ENCODE peak calls at places on chromosomes 1 and 21, in seven cellular contexts. L, C, T, H, Y, S and R are unnamed samples.

GRCh38 chr21:38470762-38471161 is 27.5 kb downstream of the ERG start:
- DNase-seq in L (peak; percentile 3), C (no peak), T (no peak), H (no peak), Y (no peak), S (no peak), R (no peak)

GRCh38 chr1:112877741-112878140 is 78.3 kb downstream of the SLC16A1 start:
- DNase-seq in L (no peak), C (peak; percentile 25), T (no peak), H (no peak), Y (no peak), S (no peak), R (no peak)

GRCh38 chr1:73180661-73181540 is 898.6 kb upstream of the NEGR1 start:
- DNase-seq in L (no peak), C (no peak), T (no peak), H (no peak), Y (no peak), S (no peak), R (no peak)

GRCh38 chr1:41023279-41023990 is 1.9 kb upstream of the SLFNL1 start:
- DNase-seq in L (no peak), C (no peak), T (no peak), H (peak; percentile 65), Y (no peak), S (no peak), R (no peak)

GRCh38 chr1:96464991-96465875 is 256.4 kb upstream of the PTBP2 start:
- DNase-seq in L (no peak), C (peak; percentile 12), T (no peak), H (no peak), Y (no peak), S (peak; percentile 70), R (no peak)

GRCh38 chr1:37478890-37479254 is 4.5 kb downstream of the ZC3H12A start:
- DNase-seq in L (no peak), C (no peak), T (no peak), H (no peak), Y (no peak), S (no peak), R (no peak)

GRCh38 chr1:206963119-206963712 is 7.0 kb downstream of the FCAMR start:
- DNase-seq in L (no peak), C (no peak), T (no peak), H (no peak), Y (no peak), S (no peak), R (no peak)

GRCh38 chr1:186722711-186723309 is 42.6 kb upstream of the PTGS2 start:
- DNase-seq in L (peak; percentile 26), C (peak; percentile 14), T (peak; percentile 33), H (peak; percentile 62), Y (no peak), S (peak; percentile 11), R (peak; percentile 5)

GRCh38 chr1:111551623-111552470 is 48.4 kb upstream of the ADORA3 start:
- DNase-seq in L (no peak), C (no peak), T (no peak), H (no peak), Y (no peak), S (no peak), R (no peak)

DNA sequence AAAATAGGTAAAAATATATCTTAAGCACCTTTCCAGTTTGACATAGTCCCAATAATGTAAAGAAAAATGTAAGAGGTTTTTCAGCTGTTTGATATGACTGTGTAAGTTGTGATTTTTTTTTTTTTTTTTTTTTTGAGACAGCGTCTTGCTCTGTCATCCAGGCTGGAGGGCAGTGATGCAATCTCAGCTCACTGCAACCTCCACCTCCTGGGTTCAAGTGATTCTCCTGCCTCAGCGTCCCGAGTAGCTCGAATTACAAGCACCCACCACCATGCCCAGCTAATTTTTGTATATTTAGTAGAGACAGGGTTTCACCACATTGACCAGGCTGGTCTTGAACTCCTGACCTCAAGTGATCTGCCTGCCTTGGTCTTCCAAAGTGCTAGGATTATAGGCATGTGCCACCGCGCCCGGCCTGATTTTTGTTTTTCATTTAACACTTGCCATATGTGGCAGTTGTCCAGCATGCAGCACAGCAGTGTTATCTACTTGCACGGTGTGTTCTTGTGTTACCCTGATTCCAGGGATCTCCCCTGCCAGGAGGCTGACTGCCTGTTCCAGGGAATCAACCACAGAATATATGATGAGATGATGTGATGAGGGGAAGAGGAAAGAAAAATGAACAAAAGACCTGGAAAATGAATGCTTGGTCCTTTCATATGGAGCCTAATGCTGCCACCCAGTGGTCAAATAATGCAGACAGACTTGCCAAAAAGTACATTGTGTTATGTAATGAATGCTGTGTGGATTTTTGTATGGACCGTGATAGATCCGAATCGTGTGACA is 79.0 kb downstream of the RAVER2 start:
- DNase-seq in L (peak; percentile 30), C (peak; percentile 54), T (peak; percentile 50), H (peak; percentile 48), Y (peak; percentile 11), S (peak; percentile 55), R (peak; percentile 46)
- TF ChIP-seq CTCF in L (peak; percentile 80), C (peak; percentile 69), T (peak; percentile 77), H (peak; percentile 95), Y (peak; percentile 78), S (peak; percentile 79), R (peak; percentile 73)

DNA sequence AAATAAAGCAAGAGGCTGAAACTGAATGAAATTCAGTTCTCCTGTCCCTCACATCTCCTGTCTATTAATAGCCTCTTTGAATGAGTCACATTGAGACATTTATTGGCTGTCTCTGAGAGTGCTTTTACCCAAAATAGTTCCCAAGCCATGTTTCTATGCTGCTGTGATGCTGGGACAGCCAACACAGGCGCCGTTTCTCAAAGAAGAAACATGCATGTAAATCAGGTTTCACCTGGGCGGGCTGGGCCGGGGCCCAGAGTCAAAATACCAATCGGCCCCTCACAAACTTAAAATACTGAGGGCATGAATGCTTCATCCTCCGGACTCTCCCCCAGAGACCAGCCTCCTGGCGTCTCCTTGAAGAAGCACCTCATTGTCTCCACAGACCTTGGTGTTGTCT is 105.2 kb downstream of the EDEM3 start:
- DNase-seq in L (no peak), C (no peak), T (peak; percentile 62), H (no peak), Y (peak; percentile 57), S (no peak), R (peak; percentile 21)
- TF ChIP-seq CTCF in L (no peak), C (no peak), T (no peak), H (no peak), Y (no peak), S (no peak), R (no peak)

GRCh38 chr1:202505356-202505755 is 156.9 kb downstream of the PPP1R12B start:
- DNase-seq in L (no peak), C (peak; percentile 42), T (no peak), H (no peak), Y (no peak), S (peak; percentile 75), R (peak; percentile 20)

GRCh38 chr1:202498542-202498941 is 150.0 kb downstream of the PPP1R12B start:
- DNase-seq in L (no peak), C (no peak), T (no peak), H (no peak), Y (no peak), S (no peak), R (no peak)

DNA sequence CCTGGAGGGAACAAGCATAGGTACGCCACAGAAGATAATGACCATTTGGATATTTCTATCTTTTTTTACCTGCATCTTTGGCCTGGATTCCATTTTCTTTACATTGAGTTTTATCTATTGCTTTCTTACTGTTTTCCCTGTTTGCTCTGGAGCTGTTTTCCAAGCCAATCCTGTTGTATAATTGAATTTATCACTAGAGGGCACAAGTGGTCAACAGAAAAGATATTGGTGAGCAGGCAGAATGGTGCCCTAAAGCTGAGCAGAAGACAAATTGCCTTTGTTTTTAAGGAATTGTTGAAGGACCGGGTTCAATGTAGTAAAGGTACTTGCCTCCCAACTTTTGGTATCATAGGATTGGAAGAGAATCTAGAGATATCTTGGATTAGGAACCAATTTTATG is 152.8 kb downstream of the PPP1R12B start:
- DNase-seq in L (peak; percentile 3), C (peak; percentile 14), T (no peak), H (peak; percentile 17), Y (no peak), S (no peak), R (no peak)
- TF ChIP-seq CTCF in L (peak; percentile 74), C (peak; percentile 43), T (peak; percentile 43), H (peak; percentile 76), Y (peak; percentile 50), S (peak; percentile 58), R (peak; percentile 46)

GRCh38 chr1:220685879-220686278 is 4.3 kb upstream of the C1orf115 start:
- DNase-seq in L (peak; percentile 40), C (no peak), T (no peak), H (no peak), Y (no peak), S (no peak), R (no peak)
- TF ChIP-seq CTCF in L (no peak), C (no peak), T (no peak), H (no peak), Y (no peak), S (no peak), R (no peak)

GRCh38 chr1:4489486-4489885 is 164.9 kb upstream of the AJAP1 start:
- DNase-seq in L (no peak), C (no peak), T (no peak), H (no peak), Y (no peak), S (no peak), R (no peak)

GRCh38 chr1:4495809-4496208 is 158.6 kb upstream of the AJAP1 start:
- DNase-seq in L (no peak), C (no peak), T (no peak), H (no peak), Y (no peak), S (no peak), R (no peak)

GRCh38 chr1:4500441-4500840 is 154.0 kb upstream of the AJAP1 start:
- DNase-seq in L (no peak), C (no peak), T (no peak), H (no peak), Y (no peak), S (no peak), R (no peak)

GRCh38 chr1:4494558-4494957 is 159.9 kb upstream of the AJAP1 start:
- DNase-seq in L (peak; percentile 28), C (no peak), T (no peak), H (peak; percentile 25), Y (no peak), S (no peak), R (no peak)
- TF ChIP-seq CTCF in L (no peak), C (no peak), T (no peak), H (peak; percentile 14), Y (no peak), S (no peak), R (no peak)